ENCODE peak calls at places on chromosomes 6 and 20, in six cellular contexts. X, P, L, B, K and G are unnamed samples.

GRCh38 chr6:90268178-90268577 is 28.5 kb downstream of the BACH2 start:
- DNase-seq in B (no peak), X (no peak), L (no peak), P (no peak), K (no peak), G (no peak)

GRCh38 chr6:141421378-141421777 is 711.3 kb upstream of the GJE1 start:
- DNase-seq in X (peak; percentile 5), B (no peak), P (no peak), L (no peak), K (no peak), G (no peak)

GRCh38 chr6:109626311-109626710 is 64.7 kb downstream of the AK9 start:
- DNase-seq in X (no peak), B (no peak), P (no peak), L (no peak), K (no peak), G (no peak)

GRCh38 chr6:108589244-108589730 is 28.6 kb downstream of the FOXO3 start:
- DNase-seq in X (peak; percentile 21), L (peak; percentile 81), K (peak; percentile 77), P (peak; percentile 96), B (peak; percentile 85), G (peak; percentile 54)

GRCh38 chr20:16821211-16822089 is 73.3 kb downstream of the OTOR start:
- DNase-seq in P (no peak), X (peak; percentile 37), B (no peak), L (peak; percentile 21), K (peak; percentile 13), G (peak; percentile 62)

GRCh38 chr6:127120109-127120786 is 1.8 kb downstream of the RSPO3 start:
- DNase-seq in P (peak; percentile 65), B (no peak), L (no peak), K (no peak), X (no peak), G (no peak)

GRCh38 chr20:9510926-9511325 is 3.5 kb upstream of the LAMP5 start:
- DNase-seq in X (no peak), L (no peak), P (no peak), K (no peak), B (no peak), G (no peak)

GRCh38 chr6:156775717-156776116 is 1.5 kb upstream of the ARID1B start:
- DNase-seq in P (no peak), X (no peak), B (no peak), L (no peak), K (no peak), G (no peak)

GRCh38 chr6:80610821-80611220 is 504.4 kb downstream of the BCKDHB start:
- DNase-seq in L (no peak), X (peak; percentile 1), B (no peak), K (no peak), P (no peak), G (no peak)

GRCh38 chr20:13758884-13759283 is 25.8 kb downstream of the ESF1 start:
- DNase-seq in K (no peak), X (no peak), L (no peak), B (no peak), P (no peak), G (no peak)

DNA sequence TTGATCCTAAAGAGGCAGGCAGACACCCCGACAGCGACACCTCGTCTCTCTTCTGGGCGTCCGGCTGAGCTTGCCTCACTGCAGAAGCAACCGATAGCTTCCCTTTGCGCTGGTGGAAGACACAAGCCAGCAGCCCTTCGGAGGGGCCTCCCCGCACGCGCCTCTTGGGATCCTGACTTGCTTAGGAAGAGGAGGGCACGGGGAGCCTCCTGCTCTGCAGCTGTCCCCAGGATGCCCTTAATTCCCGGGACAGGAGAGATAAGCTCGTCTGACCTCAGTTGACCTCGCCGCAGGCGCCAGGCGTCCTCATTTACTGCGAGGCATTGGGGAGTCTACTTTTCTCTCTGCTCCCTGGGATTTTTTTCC is 94.0 kb downstream of the CD83 start:
- DNase-seq in K (peak; percentile 33), P (peak; percentile 71), L (peak; percentile 49), B (peak; percentile 41), X (no peak), G (peak; percentile 89)
- TF ChIP-seq CTCF in K (no peak), P (no peak), L (no peak), B (no peak), X (no peak), G (no peak)

GRCh38 chr6:137867685-137868509 is 838 bp downstream of the TNFAIP3 start:
- DNase-seq in P (peak; percentile 77), L (peak; percentile 39), K (no peak), X (no peak), B (peak; percentile 45), G (peak; percentile 77)

GRCh38 chr6:137866914-137867684 is at the start of gene TNFAIP3:
- DNase-seq in L (peak; percentile 95), B (peak; percentile 92), P (peak; percentile 98), K (peak; percentile 50), X (peak; percentile 74), G (peak; percentile 94)

GRCh38 chr6:137864812-137865508 is 2.1 kb upstream of the TNFAIP3 start:
- DNase-seq in X (no peak), B (no peak), P (no peak), K (no peak), L (no peak), G (no peak)

GRCh38 chr6:137868721-137869631 is 1.9 kb downstream of the TNFAIP3 start:
- DNase-seq in P (no peak), K (no peak), B (no peak), X (no peak), L (no peak), G (no peak)

GRCh38 chr6:137866200-137866913 is 702 bp upstream of the TNFAIP3 start:
- DNase-seq in X (no peak), P (peak; percentile 82), B (no peak), K (no peak), L (no peak), G (peak; percentile 75)
- TF ChIP-seq POLR2A in X (no peak), P (no peak), B (peak; percentile 9), K (no peak), L (no peak), G (no peak)

GRCh38 chr6:47290124-47290834 is 19.4 kb downstream of the TNFRSF21 start:
- DNase-seq in B (no peak), L (no peak), X (no peak), P (no peak), K (no peak), G (no peak)
- TF ChIP-seq CTCF in B (no peak), L (no peak), X (no peak), P (no peak), K (no peak), G (no peak)

DNA sequence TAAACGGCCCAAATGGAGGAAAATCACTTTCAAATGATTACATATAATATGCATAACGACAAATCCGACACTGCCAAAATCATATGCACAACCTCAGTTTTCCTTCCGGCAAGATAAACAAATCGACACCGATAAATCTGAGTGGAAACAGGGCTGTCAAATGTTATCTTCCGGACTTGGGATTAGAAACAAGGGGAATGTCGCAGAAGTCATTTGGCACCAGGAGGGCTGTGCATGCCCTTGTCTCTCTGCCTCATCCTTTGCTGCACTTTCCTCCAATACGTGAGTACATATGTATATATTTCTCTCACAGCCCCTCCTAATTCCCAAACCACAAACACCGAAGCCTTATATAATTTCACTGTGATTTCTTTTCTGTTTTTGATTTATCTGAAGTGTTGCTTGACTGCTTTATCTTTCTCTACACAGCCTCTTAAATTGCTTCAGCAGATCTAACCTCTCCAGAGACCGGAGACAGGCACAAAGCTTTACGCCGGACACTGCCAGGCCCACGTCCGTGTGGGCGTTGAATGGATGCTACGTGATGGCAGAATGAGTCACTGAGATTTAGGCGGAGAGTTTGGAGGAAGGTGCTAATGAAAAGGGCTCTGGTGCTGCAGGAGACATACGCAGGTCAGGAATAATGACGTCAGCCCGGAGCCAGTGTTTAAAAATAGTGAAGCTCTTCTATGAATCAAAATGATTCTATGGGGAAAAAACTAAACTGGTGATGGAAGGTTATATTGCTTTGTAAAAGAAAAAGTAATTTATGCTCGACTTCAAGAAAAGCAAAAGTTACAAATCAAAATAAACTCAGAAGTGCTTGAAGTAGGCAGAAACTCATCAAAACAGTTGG is 21.0 kb upstream of the PRELID3B start:
- DNase-seq in L (peak; percentile 12), K (no peak), X (peak; percentile 39), B (no peak), P (peak; percentile 84), G (no peak)
- TF ChIP-seq POLR2A in L (no peak), K (no peak), X (no peak), B (no peak), P (no peak), G (no peak)